ENCODE peak calls at places on chromosomes 12 and 14, in ten cellular contexts. L is lower leg skin; M is NCI-H1417; V is frontal cortex; T is left colon; N is activated CD4-positive, alpha-beta T cell treated with anti-CD3 and anti-CD28 coated beads for 4 hours; U is GM10248; O is NCI-H2029 treated with DMSO at 0.1 percent for 48 hours; C is ovary; J is HEK293T. K is an unnamed sample.

GRCh38 chr12:44157359-44157758 is 321.5 kb downstream of the TMEM117 start:
- DNase-seq in C (no peak), N (no peak), J (no peak), L (no peak), U (peak; percentile 18), V (no peak), O (no peak), T (no peak), M (no peak), K (no peak)

GRCh38 chr12:30974746-30975500 is 48.4 kb downstream of the TSPAN11 start:
- DNase-seq in U (no peak), O (no peak), L (no peak), T (no peak), M (peak; percentile 74), J (no peak), N (no peak), V (no peak), C (no peak), K (no peak)

GRCh38 chr14:81031488-81031887 is 76.1 kb downstream of the TSHR start:
- DNase-seq in N (no peak), J (no peak), V (no peak), T (peak; percentile 6), U (no peak), O (no peak), M (no peak), L (no peak), C (no peak), K (no peak)

GRCh38 chr12:42186793-42187192 is 42.1 kb upstream of the GXYLT1 start:
- DNase-seq in C (no peak), U (peak; percentile 15), N (no peak), O (no peak), L (no peak), J (no peak), T (no peak), M (no peak), V (no peak), K (no peak)

GRCh38 chr14:23547924-23548323 is 3.6 kb downstream of the ZFHX2 start:
- DNase-seq in V (no peak), U (no peak), J (no peak), N (no peak), T (no peak), C (no peak), O (peak; percentile 95), M (no peak), L (no peak), K (no peak)

GRCh38 chr14:64818151-64818550 is 61.6 kb downstream of the SPTB start:
- DNase-seq in M (no peak), N (no peak), O (no peak), J (no peak), U (no peak), C (no peak), V (no peak), L (peak; percentile 77), T (no peak), K (no peak)

GRCh38 chr12:114166360-114166759 is 200.2 kb upstream of the RBM19 start:
- DNase-seq in U (peak; percentile 12), L (no peak), O (peak; percentile 44), T (peak; percentile 6), V (peak; percentile 35), C (no peak), M (peak; percentile 18), N (no peak), J (peak; percentile 55), K (no peak)

GRCh38 chr14:100341301-100342031 is 18.3 kb downstream of the SLC25A47 start:
- DNase-seq in C (no peak), U (peak; percentile 75), J (no peak), T (no peak), L (peak; percentile 83), O (no peak), M (no peak), V (peak; percentile 75), N (no peak), K (no peak)

GRCh38 chr12:66941150-66941549 is 262.3 kb upstream of the GRIP1 start:
- DNase-seq in T (no peak), N (no peak), V (no peak), M (no peak), C (no peak), J (no peak), L (no peak), O (no peak), U (no peak), K (no peak)

GRCh38 chr14:93100570-93100969 is 15.2 kb downstream of the ITPK1 start:
- DNase-seq in M (peak; percentile 11), U (no peak), O (no peak), C (no peak), L (no peak), T (no peak), V (no peak), N (no peak), J (no peak), K (no peak)

GRCh38 chr12:49623142-49623899 is at the start of gene PRPF40B:
- DNase-seq in O (peak; percentile 55), M (peak; percentile 95), V (peak; percentile 94), N (peak; percentile 87), L (peak; percentile 96), J (peak; percentile 94), C (peak; percentile 93), T (peak; percentile 91), U (peak; percentile 96), K (peak; percentile 78)

GRCh38 chr12:111446044-111446581 is 40.4 kb downstream of the SH2B3 start:
- DNase-seq in N (no peak), U (no peak), C (peak; percentile 73), O (peak; percentile 74), J (no peak), M (peak; percentile 67), L (peak; percentile 86), V (no peak), T (peak; percentile 77), K (no peak)

GRCh38 chr12:110555509-110556406 is 27.4 kb downstream of the PPTC7 start:
- DNase-seq in T (no peak), U (no peak), M (no peak), V (no peak), N (no peak), O (no peak), L (no peak), C (no peak), J (no peak), K (no peak)

GRCh38 chr12:48815281-48816110 is 2.8 kb upstream of the CACNB3 start:
- DNase-seq in J (peak; percentile 80), O (peak; percentile 73), C (peak; percentile 81), T (peak; percentile 82), M (peak; percentile 92), V (peak; percentile 64), N (peak; percentile 12), L (peak; percentile 95), U (peak; percentile 57), K (peak; percentile 55)

GRCh38 chr12:53944209-53944608 is 5.6 kb downstream of the HOXC13 start:
- DNase-seq in C (no peak), J (no peak), V (no peak), M (no peak), U (no peak), O (no peak), N (no peak), T (no peak), L (peak; percentile 34), K (no peak)

GRCh38 chr14:56945291-56945690 is 135.0 kb upstream of the OTX2 start:
- DNase-seq in V (no peak), M (no peak), N (no peak), L (no peak), U (no peak), J (no peak), T (no peak), O (no peak), C (no peak), K (no peak)

GRCh38 chr12:74891276-74891675 is 318.4 kb downstream of the KCNC2 start:
- DNase-seq in L (no peak), O (no peak), U (no peak), T (no peak), V (no peak), N (no peak), C (no peak), M (no peak), J (no peak), K (no peak)

GRCh38 chr12:116427200-116427932 is 131.8 kb upstream of the MAP1LC3B2 start:
- DNase-seq in L (no peak), J (no peak), V (no peak), O (no peak), T (no peak), N (no peak), U (no peak), M (no peak), C (no peak), K (peak; percentile 60)

GRCh38 chr14:48857366-48857765 is 728.8 kb downstream of the RPS29 start:
- DNase-seq in O (no peak), T (no peak), V (no peak), M (no peak), J (no peak), N (no peak), U (no peak), C (no peak), L (no peak), K (no peak)